ENCODE peak calls at places on chromosomes 5 and 9, in six cellular contexts. D, M, W, P, B and Z are unnamed samples.
A peak's percentile ranks its signal among the peaks of the same experiment; 100 is the strongest.

GRCh38 chr5:178280631-178281030 is 48.0 kb upstream of the PHYKPL start:
- DNase-seq in M (no peak), D (no peak), P (peak; percentile 46), B (no peak), W (no peak), Z (no peak)

GRCh38 chr9:109182940-109183798 is 16.1 kb upstream of the FRRS1L start:
- DNase-seq in M (peak; percentile 64), P (peak; percentile 62), D (peak; percentile 81), B (no peak), W (peak; percentile 58), Z (no peak)

GRCh38 chr9:129570450-129571297 is 50.2 kb downstream of the C9orf50 start:
- DNase-seq in W (peak; percentile 56), P (no peak), D (peak; percentile 75), M (peak; percentile 76), B (no peak), Z (no peak)

GRCh38 chr9:20511680-20512079 is 110.6 kb downstream of the MLLT3 start:
- DNase-seq in M (no peak), D (no peak), B (no peak), P (no peak), W (no peak), Z (no peak)

GRCh38 chr5:55865831-55866230 is 14.7 kb downstream of the IL31RA start:
- DNase-seq in D (peak; percentile 16), B (no peak), M (no peak), W (no peak), P (no peak), Z (no peak)

GRCh38 chr5:32202394-32202793 is 28.3 kb upstream of the GOLPH3 start:
- DNase-seq in W (no peak), M (no peak), P (no peak), B (no peak), D (no peak), Z (no peak)

GRCh38 chr9:121819511-121820231 is 168.2 kb downstream of the DAB2IP start:
- DNase-seq in M (no peak), W (no peak), D (no peak), P (peak; percentile 89), B (no peak), Z (no peak)

GRCh38 chr5:67038817-67039603 is 157.6 kb downstream of the CD180 start:
- DNase-seq in M (no peak), B (no peak), W (no peak), P (no peak), D (peak; percentile 31), Z (no peak)

GRCh38 chr9:105418588-105419108 is 29.2 kb upstream of the FSD1L start:
- DNase-seq in B (no peak), M (no peak), D (peak; percentile 98), W (no peak), P (no peak), Z (no peak)

GRCh38 chr5:109567374-109568044 is 122.2 kb upstream of the MAN2A1 start:
- DNase-seq in D (peak; percentile 10), P (no peak), B (no peak), W (no peak), M (peak; percentile 17), Z (peak; percentile 23)

GRCh38 chr9:91407580-91408275 is 15.9 kb downstream of the NFIL3 start:
- DNase-seq in P (no peak), M (no peak), D (no peak), B (no peak), W (no peak), Z (no peak)

GRCh38 chr9:135198889-135199288 is 111.4 kb downstream of the OLFM1 start:
- DNase-seq in B (no peak), P (no peak), D (no peak), W (no peak), M (no peak), Z (no peak)

GRCh38 chr9:98861881-98862501 is 54.5 kb downstream of the GALNT12 start:
- DNase-seq in D (no peak), B (no peak), M (no peak), P (no peak), W (no peak), Z (peak; percentile 56)

GRCh38 chr5:79971156-79971555 is 19.9 kb downstream of the MTX3 start:
- DNase-seq in P (no peak), M (no peak), D (no peak), B (no peak), W (no peak), Z (no peak)

GRCh38 chr9:117775576-117775975 is 71.4 kb downstream of the TLR4 start:
- DNase-seq in W (no peak), P (no peak), D (no peak), B (no peak), M (no peak), Z (no peak)

GRCh38 chr9:134575103-134575816 is 66.3 kb upstream of the COL5A1 start:
- DNase-seq in M (no peak), W (peak; percentile 44), D (no peak), B (no peak), P (no peak), Z (no peak)

GRCh38 chr5:137054335-137054734 is 444.8 kb downstream of the SPOCK1 start:
- DNase-seq in M (no peak), P (no peak), D (no peak), B (no peak), W (no peak), Z (no peak)

GRCh38 chr5:78565395-78565794 is 83.2 kb downstream of the LHFPL2 start:
- DNase-seq in B (no peak), M (no peak), W (no peak), D (no peak), P (no peak), Z (no peak)

GRCh38 chr5:127084656-127085055 is 11.4 kb upstream of the C5orf63 start:
- DNase-seq in M (peak; percentile 33), D (no peak), W (no peak), B (no peak), P (no peak), Z (peak; percentile 5)

GRCh38 chr9:13718539-13718938 is 439.0 kb upstream of the MPDZ start:
- DNase-seq in M (no peak), W (no peak), B (no peak), D (no peak), P (no peak), Z (no peak)

GRCh38 chr5:148912146-148912545 is 85.7 kb downstream of the ADRB2 start:
- DNase-seq in P (no peak), W (no peak), M (no peak), D (no peak), B (no peak), Z (no peak)

GRCh38 chr9:86795047-86795437 is 152.3 kb downstream of the GAS1 start:
- DNase-seq in B (no peak), W (no peak), M (no peak), P (no peak), D (no peak), Z (no peak)

GRCh38 chr5:143213851-143214363 is 189.6 kb downstream of the NR3C1 start:
- DNase-seq in P (no peak), D (no peak), M (peak; percentile 71), B (peak; percentile 97), W (no peak), Z (no peak)

GRCh38 chr5:179115845-179116524 is 55.8 kb downstream of the ZNF354C start:
- DNase-seq in P (no peak), B (no peak), M (no peak), W (no peak), D (no peak), Z (no peak)

GRCh38 chr5:112640495-112640894 is 97.2 kb upstream of the APC start:
- DNase-seq in W (no peak), B (no peak), D (no peak), P (no peak), M (no peak), Z (no peak)

GRCh38 chr5:65190328-65191053 is 291.2 kb downstream of the ADAMTS6 start:
- DNase-seq in M (no peak), W (no peak), P (no peak), B (peak; percentile 17), D (no peak), Z (no peak)

GRCh38 chr9:107546859-107547258 is 57.3 kb upstream of the KLF4 start:
- DNase-seq in W (no peak), P (no peak), M (no peak), D (peak; percentile 45), B (no peak), Z (no peak)

GRCh38 chr9:131801811-131802210 is 61.9 kb upstream of the RAPGEF1 start:
- DNase-seq in P (no peak), W (no peak), B (no peak), M (no peak), D (no peak), Z (no peak)

GRCh38 chr5:174182111-174182510 is 136.6 kb downstream of the NSG2 start:
- DNase-seq in W (no peak), M (no peak), P (no peak), D (no peak), B (no peak), Z (no peak)

GRCh38 chr9:123422593-123422992 is 66.6 kb downstream of the CRB2 start:
- DNase-seq in M (no peak), B (no peak), P (no peak), D (no peak), W (no peak), Z (no peak)
- TF ChIP-seq POLR2AphosphoS5 in M (no peak), B (no peak), P (no peak), D (no peak), W (no peak), Z (no peak)

GRCh38 chr9:35650341-35651158 is at the start of gene SIT1:
- DNase-seq in P (no peak), W (peak; percentile 58), D (no peak), B (no peak), M (no peak), Z (no peak)
- TF ChIP-seq GABPA in P (no peak), W (no peak), D (no peak), B (no peak), M (no peak), Z (no peak)

DNA sequence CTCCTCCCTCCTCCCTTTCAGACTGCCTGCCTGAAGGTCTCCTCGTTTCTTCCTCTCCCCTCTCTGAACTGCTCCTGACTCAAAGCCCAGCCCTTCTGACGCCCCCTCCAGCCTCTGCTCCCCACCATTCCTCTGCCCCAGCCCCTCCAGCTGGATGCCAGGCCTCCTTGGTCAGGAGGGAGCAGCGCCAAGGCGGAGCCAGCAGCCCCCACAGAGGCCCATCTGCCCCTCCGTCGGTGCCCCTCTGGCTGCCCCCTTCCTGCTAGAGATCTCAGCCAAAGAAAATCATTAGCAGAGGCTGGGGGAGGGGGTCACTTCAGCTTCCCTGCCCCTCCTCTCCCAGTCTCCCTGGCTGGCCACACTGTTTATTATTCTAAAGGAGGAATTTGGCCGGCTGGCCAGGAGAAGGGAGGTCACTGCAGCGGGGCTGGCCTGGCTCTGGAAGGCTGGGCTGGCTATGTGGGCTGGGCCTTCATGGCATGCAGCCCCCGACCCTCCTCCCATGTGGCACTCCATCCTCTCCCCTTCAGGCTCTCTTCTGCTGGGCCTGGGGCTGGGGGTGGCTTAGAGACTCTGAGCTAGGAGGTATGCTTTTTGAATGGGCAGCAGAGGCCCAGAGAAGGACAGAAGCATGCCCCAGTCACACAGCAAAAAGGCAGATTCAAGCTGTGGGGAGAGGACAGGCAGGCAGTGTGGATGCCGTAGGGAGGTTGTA is 16.9 kb downstream of the PDGFRB start:
- DNase-seq in W (no peak), M (no peak), B (no peak), D (peak; percentile 89), P (peak; percentile 80), Z (no peak)
- TF ChIP-seq POLR2AphosphoS5 in W (no peak), M (no peak), B (no peak), D (no peak), P (no peak), Z (no peak)

DNA sequence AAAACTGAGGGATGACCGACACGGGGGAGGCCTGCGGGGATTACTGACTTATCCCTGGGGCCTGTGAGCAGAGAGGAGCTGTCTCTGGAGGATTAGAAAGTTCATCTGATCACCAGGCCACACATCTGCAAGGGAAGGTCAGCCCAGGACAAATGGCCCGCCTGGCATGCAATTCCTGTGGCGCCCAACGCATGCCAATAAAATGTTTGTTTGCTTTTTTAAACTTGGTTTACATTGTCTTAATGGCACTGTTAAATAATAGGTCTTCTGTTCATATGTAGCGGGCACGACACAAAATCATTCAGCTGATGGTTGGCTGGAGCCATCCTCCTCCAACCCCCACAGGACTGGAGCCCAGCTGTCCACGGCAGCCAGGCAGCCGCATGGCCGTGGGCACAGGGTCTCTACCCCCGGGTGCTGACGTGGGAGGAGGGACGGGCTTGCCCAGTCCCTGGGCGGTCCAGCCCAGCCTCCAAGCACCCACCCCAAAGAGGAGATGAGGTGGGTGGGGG is 41.0 kb upstream of the SLC12A7 start:
- DNase-seq in P (no peak), M (no peak), B (no peak), W (no peak), D (no peak), Z (no peak)
- TF ChIP-seq GABPA in P (no peak), M (no peak), B (no peak), W (no peak), D (no peak), Z (no peak)